ENCODE peak calls at places on chromosomes 7 and 10, in five cellular contexts. K is CD4-positive, alpha-beta T cell; X is left ventricle myocardium superior; C is left lung; L is Right ventricle myocardium inferior. U is an unnamed sample.

GRCh38 chr7:138625849-138626230 is 75.3 kb downstream of the SVOPL start:
- ATAC-seq in K (peak; percentile 63), X (no peak), C (peak; percentile 54), L (no peak), U (no peak)

GRCh38 chr7:101948650-101949049 is 131.2 kb downstream of the CUX1 start:
- ATAC-seq in K (no peak), X (peak; percentile 33), C (no peak), L (no peak), U (no peak)

GRCh38 chr7:157004050-157004838 is 6.2 kb downstream of the MNX1 start:
- ATAC-seq in K (no peak), X (peak; percentile 23), C (no peak), L (no peak), U (peak; percentile 21)

GRCh38 chr7:81210092-81211064 is 291.5 kb upstream of the SEMA3C start:
- ATAC-seq in K (no peak), X (no peak), C (no peak), L (no peak), U (no peak)

GRCh38 chr7:73841689-73842247 is 548 bp downstream of the METTL27 start:
- ATAC-seq in K (no peak), X (peak; percentile 49), C (peak; percentile 40), L (no peak), U (peak; percentile 1)

GRCh38 chr7:66735154-66735553 is 5.4 kb upstream of the RABGEF1 start:
- ATAC-seq in K (no peak), X (no peak), C (no peak), L (no peak), U (no peak)

GRCh38 chr7:16604054-16604453 is 41.5 kb downstream of the ANKMY2 start:
- ATAC-seq in K (no peak), X (no peak), C (peak; percentile 23), L (no peak), U (no peak)

GRCh38 chr7:45939574-45939973 is 18.5 kb upstream of the IGFBP3 start:
- ATAC-seq in K (no peak), X (no peak), C (no peak), L (no peak), U (no peak)

GRCh38 chr7:157693521-157694388 is 357.0 kb downstream of the DNAJB6 start:
- ATAC-seq in K (no peak), X (no peak), C (no peak), L (no peak), U (no peak)

GRCh38 chr10:69588358-69588757 is 15.1 kb upstream of the NEUROG3 start:
- ATAC-seq in K (no peak), X (no peak), C (no peak), L (no peak), U (no peak)

U was measured in esophagus mucosa.